ENCODE peak calls at places on chromosomes 13 and 19, in six cellular contexts. L is sigmoid colon; Z is CD8-positive, alpha-beta T cell; H is psoas muscle; K is adrenal gland; T is cardiac muscle cell. J is an unnamed sample.

GRCh38 chr13:63436288-63436687 is 2020.6 kb upstream of the PCDH20 start:
- DNase-seq in K (no peak), T (no peak), H (no peak), L (no peak), Z (no peak), J (no peak)

GRCh38 chr13:110396913-110397379 is 89.9 kb downstream of the COL4A2 start:
- DNase-seq in K (peak; percentile 64), H (peak; percentile 89), Z (no peak), L (peak; percentile 99), T (peak; percentile 100), J (peak; percentile 77)

GRCh38 chr19:38538793-38539528 is 78.8 kb downstream of the MAP4K1 start:
- DNase-seq in T (no peak), L (no peak), K (no peak), H (no peak), Z (no peak), J (no peak)

GRCh38 chr19:18291019-18291524 is 9.7 kb upstream of the JUND start:
- DNase-seq in K (peak; percentile 66), Z (no peak), L (no peak), H (peak; percentile 40), T (peak; percentile 24), J (no peak)

GRCh38 chr13:34346626-34347025 is 528.7 kb downstream of the RFC3 start:
- DNase-seq in L (no peak), K (no peak), T (no peak), H (no peak), Z (no peak), J (no peak)

GRCh38 chr13:85277753-85278152 is 521.5 kb downstream of the SLITRK6 start:
- DNase-seq in H (no peak), Z (no peak), L (no peak), K (no peak), T (peak; percentile 30), J (no peak)

GRCh38 chr19:30443531-30444252 is 71.5 kb downstream of the ZNF536 start:
- DNase-seq in T (no peak), K (no peak), H (no peak), Z (no peak), L (no peak), J (no peak)

GRCh38 chr13:113922412-113923118 is 51.3 kb downstream of the C13orf46 start:
- DNase-seq in L (peak; percentile 27), Z (no peak), T (peak; percentile 29), K (peak; percentile 5), H (no peak), J (no peak)

GRCh38 chr19:29665215-29665825 is at the start of gene PLEKHF1:
- DNase-seq in H (peak; percentile 93), Z (peak; percentile 76), L (peak; percentile 95), K (peak; percentile 93), T (peak; percentile 79), J (peak; percentile 94)

GRCh38 chr19:11849264-11849615 is 714 bp downstream of the ZNF439 start:
- DNase-seq in K (no peak), Z (no peak), H (no peak), L (no peak), T (no peak), J (no peak)

GRCh38 chr13:113397606-113398425 is 33.9 kb upstream of the GRTP1 start:
- DNase-seq in H (no peak), K (no peak), T (no peak), Z (no peak), L (peak; percentile 45), J (no peak)

GRCh38 chr19:13505761-13506549 is at the start of gene CACNA1A:
- DNase-seq in H (no peak), Z (no peak), K (no peak), L (no peak), T (peak; percentile 44), J (no peak)

GRCh38 chr19:6352381-6353165 is 8.8 kb upstream of the CLPP start:
- DNase-seq in Z (no peak), K (no peak), H (no peak), T (no peak), L (no peak), J (no peak)

GRCh38 chr19:10670187-10670586 is 16.0 kb downstream of the ILF3 start:
- DNase-seq in K (no peak), Z (no peak), T (no peak), H (no peak), L (no peak), J (no peak)

GRCh38 chr13:77180011-77180410 is 146.9 kb downstream of the MYCBP2 start:
- DNase-seq in T (no peak), H (no peak), K (no peak), L (no peak), Z (no peak), J (no peak)

DNA sequence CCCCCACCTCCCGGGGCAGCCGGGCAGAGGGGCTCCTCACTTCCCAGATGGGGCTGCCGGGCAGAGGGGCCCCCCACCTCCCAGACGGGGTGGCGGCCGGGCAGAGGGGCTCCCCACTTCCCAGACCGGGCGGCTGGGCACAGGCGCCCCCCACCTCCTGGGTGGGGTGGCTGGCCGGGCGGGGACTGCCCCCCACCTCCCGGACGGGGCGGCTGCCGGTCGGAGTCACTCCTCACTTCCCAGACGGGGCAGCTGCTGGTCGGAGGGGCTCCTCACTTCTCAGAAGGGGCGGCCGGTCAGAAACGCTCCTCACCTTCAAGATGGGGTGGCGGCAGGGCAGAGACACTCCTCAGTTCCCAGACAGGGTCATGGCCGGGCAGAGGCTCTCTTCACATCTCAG is 43.9 kb downstream of the ZNF730 start:
- DNase-seq in K (no peak), H (no peak), L (no peak), Z (no peak), T (no peak), J (no peak)
- TF ChIP-seq CTCF in K (no peak), H (no peak), L (no peak), Z (no peak), T (no peak), J (no peak)

DNA sequence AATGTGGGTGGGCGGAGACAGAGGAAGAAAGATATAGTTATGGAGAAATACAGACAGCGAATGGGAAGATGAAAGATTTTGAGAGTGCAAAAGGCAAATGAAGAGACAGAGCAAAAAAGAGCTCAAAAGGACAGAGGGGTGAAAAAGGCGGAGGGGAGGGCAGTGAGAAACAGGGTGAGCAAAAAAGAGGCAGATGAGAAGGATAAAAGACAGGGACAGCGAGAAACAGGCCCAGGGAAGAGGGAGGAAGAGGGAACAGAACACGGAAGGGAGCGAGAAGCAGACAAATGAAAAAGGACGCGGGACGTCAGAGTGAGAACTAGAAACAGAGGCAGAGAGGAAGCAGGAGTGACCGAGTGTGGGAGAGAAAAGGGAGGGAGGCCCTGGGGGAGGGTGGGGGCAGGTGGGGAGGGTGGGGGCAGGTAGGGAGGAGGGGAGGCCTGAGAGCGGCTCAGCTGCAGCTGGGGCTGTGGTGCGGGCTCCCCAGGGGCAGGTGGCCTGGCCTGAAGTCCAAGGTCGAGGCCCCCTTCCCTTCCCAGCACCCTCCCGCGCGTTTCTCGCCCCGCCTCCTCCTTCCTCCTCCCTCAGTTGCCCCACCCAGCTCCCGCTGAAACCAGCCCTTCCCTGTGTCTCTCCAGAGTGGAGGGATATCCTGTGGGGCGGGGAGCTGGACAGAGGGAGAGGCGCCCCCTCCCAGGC is 2.9 kb downstream of the KLK1 start:
- DNase-seq in T (no peak), K (no peak), H (no peak), L (no peak), Z (no peak), J (peak; percentile 85)
- H3K4me3 ChIP-seq in T (no peak overlapping the region), K (peak overlapping the region; percentile 19), H (no peak overlapping the region), L (no peak overlapping the region), Z (no peak overlapping the region), J (peak overlapping the region; percentile 41)

GRCh38 chr19:42279148-42279901 is 10.3 kb downstream of the CIC start:
- DNase-seq in K (peak; percentile 33), H (no peak), L (peak; percentile 72), Z (no peak), T (no peak), J (no peak)

GRCh38 chr19:42279902-42280760 is 11.1 kb downstream of the CIC start:
- DNase-seq in L (peak; percentile 98), K (peak; percentile 90), T (peak; percentile 94), H (peak; percentile 93), Z (peak; percentile 74), J (peak; percentile 89)

GRCh38 chr19:42281175-42282035 is 12.4 kb downstream of the CIC start:
- DNase-seq in H (peak; percentile 64), L (peak; percentile 85), Z (no peak), T (peak; percentile 56), K (no peak), J (peak; percentile 47)

GRCh38 chr19:42282036-42282762 is 13.1 kb downstream of the CIC start:
- DNase-seq in Z (no peak), T (no peak), L (peak; percentile 76), H (no peak), K (no peak), J (no peak)

DNA sequence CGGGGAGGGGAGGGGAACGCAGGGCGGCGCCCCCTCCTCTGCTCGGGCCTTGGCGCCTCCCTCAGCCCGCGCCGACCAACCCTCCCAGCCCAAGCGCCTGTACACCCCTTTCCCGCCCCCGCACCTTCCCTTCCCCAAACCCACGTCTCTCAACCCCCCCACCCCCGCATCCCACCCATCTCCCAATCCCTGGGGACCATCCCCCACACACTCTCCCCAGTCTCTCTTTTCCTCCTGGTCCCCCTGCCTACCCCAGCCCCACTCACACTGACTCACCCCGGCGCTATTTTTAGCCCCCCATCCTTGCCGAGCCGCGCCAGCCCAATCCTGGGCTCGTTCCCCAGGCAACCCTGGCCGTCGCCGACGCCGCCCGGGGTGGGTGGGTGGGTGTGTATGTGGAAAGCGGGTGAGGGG is 11.7 kb downstream of the CIC start:
- DNase-seq in Z (no peak), T (no peak), K (peak; percentile 75), L (no peak), H (peak; percentile 73), J (peak; percentile 49)
- H3K4me1 ChIP-seq in Z (peaks cover 60% of the 10 kb centered on the region), T (peaks cover 52% of the 10 kb centered on the region), K (peaks cover 63% of the 10 kb centered on the region), L (no peaks in the 10 kb centered on the region), H (peaks cover 71% of the 10 kb centered on the region), J (peaks cover 54% of the 10 kb centered on the region)

GRCh38 chr19:43503501-43504425 is 783 bp downstream of the PHLDB3 start:
- DNase-seq in K (peak; percentile 100), Z (peak; percentile 98), T (peak; percentile 89), H (peak; percentile 97), L (peak; percentile 98), J (peak; percentile 98)

GRCh38 chr19:43505941-43506340 is 1.4 kb upstream of the PHLDB3 start:
- DNase-seq in L (no peak), K (no peak), Z (no peak), T (no peak), H (no peak), J (no peak)

GRCh38 chr19:43505186-43505456 is 575 bp upstream of the PHLDB3 start:
- DNase-seq in L (no peak), Z (no peak), K (no peak), H (no peak), T (no peak), J (no peak)

GRCh38 chr19:43506629-43507028 is 2.1 kb upstream of the PHLDB3 start:
- DNase-seq in Z (no peak), L (no peak), T (no peak), K (no peak), H (no peak), J (no peak)

DNA sequence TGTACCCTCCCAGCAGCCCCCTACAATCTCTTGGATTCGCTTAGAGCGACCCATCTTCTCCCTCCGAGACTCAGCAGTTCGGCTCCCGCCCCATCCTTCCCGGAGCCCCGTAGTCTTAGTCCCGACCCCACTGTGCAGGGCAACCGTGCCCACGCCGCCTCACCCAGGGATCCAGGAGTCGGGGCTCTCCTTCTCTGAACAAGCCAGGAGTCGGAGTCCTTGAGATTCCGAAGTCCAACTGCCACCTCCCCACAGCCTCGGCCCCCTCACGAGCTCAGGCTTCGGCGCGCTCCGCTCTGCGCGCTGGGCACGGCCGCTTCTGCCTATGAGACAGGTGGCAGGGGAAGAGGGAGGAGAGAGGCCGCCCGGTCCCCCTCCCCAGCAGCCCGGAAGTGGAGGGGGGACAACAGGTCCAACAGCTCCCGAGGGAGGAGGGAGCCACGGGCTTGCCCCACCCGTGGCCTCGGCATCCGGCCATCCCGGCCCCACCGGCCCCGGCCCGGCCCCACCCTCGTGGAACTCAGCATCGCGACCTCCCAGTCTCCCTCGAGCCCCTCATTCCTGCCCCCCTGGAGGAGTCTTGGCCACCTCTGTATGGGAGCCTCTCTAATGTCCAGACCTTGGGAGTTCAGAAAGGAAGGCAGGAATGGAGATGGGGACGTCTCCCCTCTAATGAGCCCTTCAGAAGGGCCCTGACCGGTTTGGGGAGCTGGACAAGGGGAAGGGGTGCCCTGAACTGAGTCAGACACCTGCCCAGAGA is at the start of gene PHLDB3:
- DNase-seq in Z (peak; percentile 38), H (peak; percentile 44), L (peak; percentile 76), K (peak; percentile 54), T (peak; percentile 26), J (peak; percentile 60)
- TF ChIP-seq CTCF in Z (no peak), H (no peak), L (no peak), K (no peak), T (no peak), J (no peak)